ENCODE peak calls at places on chromosomes 3 and 15, in five cellular contexts. T is GM12878, D is SK-N-SH, E is K562, Z is HepG2. H is an unnamed sample.

GRCh38 chr3:178170698-178171535 is 365.3 kb upstream of the KCNMB2 start:
- DNase-seq in D (peak; percentile 39), T (no peak), E (peak; percentile 51), Z (no peak), H (no peak)

GRCh38 chr3:72303926-72304325 is 519.0 kb upstream of the PROK2 start:
- DNase-seq in D (peak; percentile 77), T (no peak), E (no peak), Z (no peak), H (no peak)

GRCh38 chr3:197809356-197810020 is 18.4 kb downstream of the LRCH3 start:
- DNase-seq in Z (no peak), D (no peak), T (no peak), E (no peak), H (no peak)

GRCh38 chr15:95134306-95135100 is 903.1 kb downstream of the MCTP2 start:
- DNase-seq in E (no peak), D (no peak), T (no peak), Z (no peak), H (no peak)

GRCh38 chr15:36356978-36357582 is 222.3 kb upstream of the CDIN1 start:
- DNase-seq in Z (no peak), E (no peak), T (no peak), D (peak; percentile 21), H (no peak)

GRCh38 chr3:128324911-128325592 is 141.6 kb downstream of the DNAJB8 start:
- DNase-seq in Z (peak; percentile 70), D (no peak), E (no peak), T (no peak), H (no peak)

GRCh38 chr15:85920926-85921325 is 126.2 kb upstream of the KLHL25 start:
- DNase-seq in E (no peak), Z (no peak), T (no peak), D (no peak), H (no peak)

GRCh38 chr15:78044407-78045155 is 32.9 kb downstream of the TBC1D2B start:
- DNase-seq in Z (no peak), E (no peak), T (no peak), D (no peak), H (no peak)

GRCh38 chr15:99433026-99433756 is 132.6 kb upstream of the MEF2A start:
- DNase-seq in Z (no peak), D (no peak), T (no peak), E (peak; percentile 57), H (no peak)

GRCh38 chr3:168544097-168544957 is 448.6 kb upstream of the GOLIM4 start:
- DNase-seq in T (no peak), Z (no peak), D (no peak), E (no peak), H (no peak)

GRCh38 chr15:57821826-57822225 is 115.3 kb downstream of the POLR2M start:
- DNase-seq in T (no peak), E (no peak), Z (no peak), D (no peak), H (no peak)

GRCh38 chr3:114848643-114849350 is 298.3 kb downstream of the ZBTB20 start:
- DNase-seq in D (peak; percentile 15), E (no peak), Z (no peak), T (no peak), H (no peak)

GRCh38 chr3:177694316-177694715 is 497.0 kb upstream of the TBL1XR1 start:
- DNase-seq in D (no peak), Z (no peak), E (no peak), T (no peak), H (no peak)

GRCh38 chr3:96986241-96986640 is 171.8 kb downstream of the EPHA6 start:
- DNase-seq in Z (no peak), D (no peak), T (no peak), E (no peak), H (no peak)

GRCh38 chr3:107404727-107405519 is 27.7 kb downstream of the CCDC54 start:
- DNase-seq in T (no peak), Z (no peak), E (no peak), D (no peak), H (no peak)

GRCh38 chr3:100737334-100737733 is 28.0 kb downstream of the TFG start:
- DNase-seq in T (no peak), Z (no peak), D (peak; percentile 24), E (peak; percentile 15), H (peak; percentile 9)

DNA sequence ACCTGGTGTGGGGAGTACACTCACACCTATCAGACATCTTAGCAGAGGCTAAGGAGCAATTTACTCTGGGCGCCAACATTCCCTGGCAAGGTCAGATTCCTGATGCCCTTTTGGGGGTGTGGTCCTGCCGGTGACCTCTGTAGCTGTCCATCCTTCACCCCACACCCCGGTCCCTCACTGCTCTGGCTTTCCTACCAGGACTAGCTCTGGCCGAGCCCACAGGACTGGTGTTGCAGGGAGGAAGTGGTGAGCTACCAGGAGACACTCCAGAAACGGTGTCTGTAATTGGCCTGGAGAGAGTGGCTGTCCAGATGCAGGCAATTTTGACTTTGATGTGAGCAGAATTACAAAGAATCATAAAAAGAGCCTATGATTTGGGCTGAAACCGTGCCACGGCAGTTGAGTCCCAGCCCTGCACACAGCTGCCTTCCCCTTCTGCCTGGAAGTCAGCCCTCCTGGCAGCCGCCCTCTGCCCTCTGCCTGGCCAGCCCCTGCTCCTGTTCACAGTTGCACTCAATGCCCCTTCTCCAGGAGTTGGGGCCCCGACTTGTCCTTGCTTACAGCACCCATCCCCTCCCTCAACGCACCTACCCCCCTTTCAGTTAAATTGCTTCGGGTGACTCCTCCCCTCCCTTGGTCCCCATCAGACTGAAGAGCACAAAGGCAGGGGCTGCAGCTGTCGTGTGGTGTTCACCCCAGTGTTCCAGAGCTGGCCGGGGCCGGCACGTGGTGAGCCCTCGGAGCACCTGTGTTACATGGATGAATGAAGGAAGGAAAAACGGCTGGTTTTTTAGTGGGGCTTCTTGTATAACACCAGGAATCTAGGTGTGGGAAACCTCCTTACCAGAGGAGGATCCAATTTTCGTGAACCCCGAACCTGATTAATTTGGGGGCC is 80.2 kb upstream of the TPM1 start:
- DNase-seq in Z (no peak), E (no peak), D (no peak), T (no peak), H (no peak)
- TF ChIP-seq EP300 in Z (no peak), E (no peak), D (no peak), T (no peak), H (no peak)

DNA sequence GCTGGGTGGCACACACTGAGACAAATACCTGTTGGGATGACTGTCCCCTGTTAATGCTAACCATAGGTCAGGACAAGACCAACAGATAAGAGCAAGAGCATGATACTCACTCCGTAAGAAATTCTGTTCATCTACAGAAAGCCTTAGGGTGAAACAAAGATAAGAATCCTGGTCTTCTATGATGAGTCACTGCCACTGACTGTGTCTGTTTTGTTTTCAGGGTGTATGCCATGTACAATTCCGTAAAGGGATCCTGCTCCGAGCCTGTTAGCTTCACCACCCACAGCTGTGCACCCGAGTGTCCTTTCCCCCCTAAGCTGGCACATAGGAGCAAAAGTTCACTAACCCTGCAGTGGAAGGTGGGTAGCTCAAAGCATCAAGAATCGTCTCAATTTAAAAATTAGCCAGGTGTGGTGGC is 141.1 kb downstream of the GHSR start:
- DNase-seq in Z (no peak), T (no peak), D (peak; percentile 41), E (peak; percentile 74), H (peak; percentile 11)
- TF ChIP-seq USF2 in Z (no peak), T (no peak), D (no peak), E (no peak), H (no peak)

GRCh38 chr3:45929042-45929679 is 14.1 kb upstream of the CXCR6 start:
- DNase-seq in D (peak; percentile 84), Z (peak; percentile 12), T (no peak), E (peak; percentile 81), H (peak; percentile 11)
- TF ChIP-seq REST in D (no peak), Z (no peak), T (no peak), E (no peak), H (no peak)

DNA sequence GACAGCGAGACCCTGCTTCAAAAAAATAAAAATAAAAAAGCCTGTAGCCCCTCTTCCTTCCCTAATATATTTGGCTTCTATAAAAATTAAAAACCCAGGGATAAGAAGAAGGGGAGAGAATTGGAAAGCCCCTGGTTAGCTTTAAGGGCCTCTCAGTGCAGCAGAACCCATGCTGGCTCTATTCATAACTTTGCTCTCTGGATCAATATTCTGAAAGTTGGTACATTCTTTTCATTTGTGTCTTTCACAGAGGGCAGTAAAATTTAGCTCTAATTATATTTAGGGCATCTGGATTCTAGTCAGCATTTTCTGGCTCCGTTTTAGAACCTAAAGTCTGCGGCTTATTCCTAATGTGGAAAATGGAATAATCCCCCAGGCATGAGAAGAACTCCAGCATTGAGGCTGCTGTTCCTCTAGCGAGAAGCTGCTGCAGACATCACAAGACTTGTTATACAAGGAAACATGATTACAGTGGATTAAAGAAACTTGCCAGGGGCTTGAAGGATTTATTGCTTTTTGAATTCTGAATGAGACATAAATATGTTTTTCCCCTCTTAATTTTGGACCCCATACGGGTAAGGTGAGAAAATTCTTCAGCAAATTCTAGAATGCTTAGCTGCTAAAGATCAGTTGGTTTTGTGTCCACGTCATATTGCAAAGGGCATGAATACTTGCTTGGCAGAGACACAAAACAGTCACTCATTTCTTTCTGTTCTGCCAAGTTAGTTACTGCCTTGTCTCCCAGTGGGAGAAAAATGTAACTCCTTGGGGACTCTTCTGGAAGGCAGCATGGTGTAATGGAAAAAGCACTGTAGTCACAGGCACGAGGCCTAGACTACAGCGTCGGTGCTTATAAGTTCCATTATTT is 177.7 kb downstream of the VGLL4 start:
- DNase-seq in D (peak; percentile 38), Z (no peak), E (no peak), T (no peak), H (no peak)
- TF ChIP-seq EP300 in D (no peak), Z (no peak), E (no peak), T (no peak), H (no peak)